ENCODE peak calls at places on chromosomes 11 and 22, in five cellular contexts. One of them, this sample, is unnamed. For H3K4me1 and H3K36me3, the result is how much of the 10 kb centered on the place peaks cover.

GRCh38 chr22:19174106-19175025 is 4.2 kb downstream of the SLC25A1 start:
- DNase-seq in CD4-positive, alpha-beta memory T cell: no peak
- DNase-seq in hepatocyte: peak
- DNase-seq in psoas muscle: peak
- DNase-seq in heart left ventricle: no peak
- DNase-seq in this sample: no peak

GRCh38 chr22:37457093-37457893 is 28.9 kb downstream of the MFNG start:
- DNase-seq in CD4-positive, alpha-beta memory T cell: peak
- DNase-seq in hepatocyte: peak
- DNase-seq in psoas muscle: peak
- DNase-seq in heart left ventricle: peak
- DNase-seq in this sample: peak

GRCh38 chr11:85718991-85719807 is 33.2 kb upstream of the CCDC89 start:
- DNase-seq in CD4-positive, alpha-beta memory T cell: no peak
- DNase-seq in hepatocyte: peak
- DNase-seq in psoas muscle: peak
- DNase-seq in heart left ventricle: peak
- DNase-seq in this sample: no peak

GRCh38 chr22:44460287-44461082 is 37.5 kb downstream of the RTL6 start:
- DNase-seq in CD4-positive, alpha-beta memory T cell: no peak
- DNase-seq in hepatocyte: no peak
- DNase-seq in psoas muscle: no peak
- DNase-seq in heart left ventricle: no peak
- DNase-seq in this sample: no peak

GRCh38 chr11:28842716-28843115 is 734.5 kb downstream of the METTL15 start:
- DNase-seq in CD4-positive, alpha-beta memory T cell: no peak
- DNase-seq in hepatocyte: no peak
- DNase-seq in psoas muscle: no peak
- DNase-seq in heart left ventricle: no peak
- DNase-seq in this sample: no peak

GRCh38 chr11:85132839-85133238 is 494.3 kb downstream of the DLG2 start:
- DNase-seq in CD4-positive, alpha-beta memory T cell: no peak
- DNase-seq in hepatocyte: peak
- DNase-seq in psoas muscle: no peak
- DNase-seq in heart left ventricle: no peak
- DNase-seq in this sample: no peak

GRCh38 chr22:41498322-41498721 is 29.4 kb downstream of the ACO2 start:
- DNase-seq in CD4-positive, alpha-beta memory T cell: no peak
- DNase-seq in hepatocyte: no peak
- DNase-seq in psoas muscle: no peak
- DNase-seq in heart left ventricle: no peak
- DNase-seq in this sample: no peak

GRCh38 chr11:61586792-61587430 is 6.0 kb upstream of the SYT7 start:
- DNase-seq in CD4-positive, alpha-beta memory T cell: no peak
- DNase-seq in hepatocyte: peak
- DNase-seq in psoas muscle: no peak
- DNase-seq in heart left ventricle: no peak
- DNase-seq in this sample: no peak

GRCh38 chr22:41216984-41217383 is 11.9 kb downstream of the L3MBTL2 start:
- DNase-seq in CD4-positive, alpha-beta memory T cell: no peak
- DNase-seq in hepatocyte: no peak
- DNase-seq in psoas muscle: no peak
- DNase-seq in heart left ventricle: no peak
- DNase-seq in this sample: no peak

GRCh38 chr11:67372232-67372992 is 986 bp downstream of the CLCF1 start:
- DNase-seq in CD4-positive, alpha-beta memory T cell: peak
- DNase-seq in hepatocyte: peak
- DNase-seq in psoas muscle: peak
- DNase-seq in heart left ventricle: no peak
- DNase-seq in this sample: no peak
- H3K4me1 ChIP-seq in CD4-positive, alpha-beta memory T cell: half or more
- H3K4me1 ChIP-seq in hepatocyte: half or more
- H3K4me1 ChIP-seq in psoas muscle: under half
- H3K4me1 ChIP-seq in heart left ventricle: under half
- H3K4me1 ChIP-seq in this sample: half or more

DNA sequence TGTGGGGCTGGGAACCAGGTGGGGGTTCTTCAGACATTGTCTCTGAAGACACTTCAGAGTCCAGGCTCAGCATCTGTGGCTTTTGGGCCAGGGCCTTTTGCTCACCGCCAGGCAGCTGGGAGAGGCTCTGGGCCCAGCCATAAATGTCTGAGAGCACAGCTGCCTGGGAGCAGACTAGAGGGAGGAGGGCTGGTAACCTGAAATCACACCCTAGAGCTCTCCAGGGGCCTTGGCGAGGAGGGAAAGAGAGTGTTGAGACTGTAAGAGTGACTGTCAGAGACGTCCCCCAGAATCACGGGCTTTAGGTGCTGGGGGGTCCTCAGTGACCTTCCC is 4.1 kb downstream of the TRABD start:
- DNase-seq in CD4-positive, alpha-beta memory T cell: no peak
- DNase-seq in hepatocyte: no peak
- DNase-seq in psoas muscle: no peak
- DNase-seq in heart left ventricle: no peak
- DNase-seq in this sample: no peak
- H3K4me3 ChIP-seq in CD4-positive, alpha-beta memory T cell: no peak
- H3K4me3 ChIP-seq in hepatocyte: no peak
- H3K4me3 ChIP-seq in psoas muscle: peak
- H3K4me3 ChIP-seq in heart left ventricle: peak
- H3K4me3 ChIP-seq in this sample: peak

DNA sequence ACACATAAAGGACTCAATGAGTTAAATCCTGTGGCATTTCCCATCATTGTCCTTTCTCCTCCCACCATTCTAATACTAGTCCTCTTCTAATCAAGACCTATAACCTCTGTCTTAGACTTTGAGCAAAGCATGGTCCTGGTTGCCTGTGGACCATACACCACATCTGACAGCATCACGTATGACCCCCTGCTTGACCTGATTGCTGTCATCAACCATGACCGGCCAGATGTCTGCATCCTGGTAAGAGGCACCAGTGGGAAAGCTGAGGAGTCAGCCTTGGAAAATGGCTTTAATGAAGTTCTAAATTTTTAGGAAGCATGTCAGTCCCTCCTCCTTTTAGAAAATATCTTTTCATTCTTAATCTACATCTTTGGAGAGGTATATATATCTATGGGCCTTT is 25.8 kb downstream of the POLA2 start:
- DNase-seq in CD4-positive, alpha-beta memory T cell: no peak
- DNase-seq in hepatocyte: no peak
- DNase-seq in psoas muscle: no peak
- DNase-seq in heart left ventricle: no peak
- DNase-seq in this sample: no peak
- H3K36me3 ChIP-seq in CD4-positive, alpha-beta memory T cell: under half
- H3K36me3 ChIP-seq in hepatocyte: under half
- H3K36me3 ChIP-seq in psoas muscle: under half
- H3K36me3 ChIP-seq in heart left ventricle: under half
- H3K36me3 ChIP-seq in this sample: under half

DNA sequence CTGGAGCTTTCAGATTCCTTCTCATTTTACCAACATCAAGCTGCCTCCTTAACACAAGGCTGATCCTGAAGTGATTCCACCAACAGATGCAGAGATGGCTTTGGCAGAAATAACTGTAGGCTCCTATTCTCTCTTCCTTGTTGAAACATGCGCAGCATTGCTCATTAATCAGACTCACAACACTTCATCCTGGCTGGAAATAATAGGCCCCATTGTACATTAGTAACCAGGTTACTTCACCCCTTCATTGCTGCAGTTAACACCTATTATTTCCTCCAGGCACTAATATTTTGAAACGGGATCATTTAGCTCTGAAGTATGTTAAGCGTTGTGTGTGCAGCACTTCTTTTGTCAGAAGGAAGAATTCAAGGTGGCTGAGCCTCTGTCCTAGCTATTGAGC is 88.9 kb downstream of the OPCML start:
- DNase-seq in CD4-positive, alpha-beta memory T cell: no peak
- DNase-seq in hepatocyte: no peak
- DNase-seq in psoas muscle: no peak
- DNase-seq in heart left ventricle: no peak
- DNase-seq in this sample: no peak
- H3K4me1 ChIP-seq in CD4-positive, alpha-beta memory T cell: under half
- H3K4me1 ChIP-seq in hepatocyte: under half
- H3K4me1 ChIP-seq in psoas muscle: under half
- H3K4me1 ChIP-seq in heart left ventricle: under half
- H3K4me1 ChIP-seq in this sample: under half

GRCh38 chr11:105033781-105034180 is 1.2 kb downstream of the CASP1 start:
- DNase-seq in CD4-positive, alpha-beta memory T cell: peak
- DNase-seq in hepatocyte: no peak
- DNase-seq in psoas muscle: no peak
- DNase-seq in heart left ventricle: no peak
- DNase-seq in this sample: no peak
- H3K4me3 ChIP-seq in CD4-positive, alpha-beta memory T cell: peak
- H3K4me3 ChIP-seq in hepatocyte: no peak
- H3K4me3 ChIP-seq in psoas muscle: peak
- H3K4me3 ChIP-seq in heart left ventricle: peak
- H3K4me3 ChIP-seq in this sample: peak

DNA sequence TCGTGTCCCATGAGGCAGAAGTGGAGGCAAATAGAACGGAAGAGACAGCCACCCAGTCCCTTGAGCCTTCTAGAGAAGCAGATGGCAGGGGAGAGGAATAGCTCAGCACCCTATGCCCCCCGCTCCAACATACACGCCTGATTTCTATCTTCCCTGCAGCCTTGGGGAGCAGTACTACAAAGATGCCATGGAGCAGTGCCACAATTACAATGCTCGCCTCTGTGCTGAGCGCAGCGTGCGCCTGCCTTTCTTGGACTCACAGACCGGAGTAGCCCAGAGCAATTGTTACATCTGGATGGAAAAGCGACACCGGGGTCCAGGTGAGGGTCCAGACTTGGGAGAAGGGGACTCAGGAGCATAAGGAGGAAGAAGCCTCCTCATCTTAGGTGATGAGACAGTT is 6.6 kb downstream of the DPF2 start:
- DNase-seq in CD4-positive, alpha-beta memory T cell: no peak
- DNase-seq in hepatocyte: no peak
- DNase-seq in psoas muscle: no peak
- DNase-seq in heart left ventricle: no peak
- DNase-seq in this sample: no peak
- H3K36me3 ChIP-seq in CD4-positive, alpha-beta memory T cell: half or more
- H3K36me3 ChIP-seq in hepatocyte: under half
- H3K36me3 ChIP-seq in psoas muscle: under half
- H3K36me3 ChIP-seq in heart left ventricle: under half
- H3K36me3 ChIP-seq in this sample: under half

GRCh38 chr11:112298535-112298934 is 37.9 kb upstream of the PLET1 start:
- DNase-seq in CD4-positive, alpha-beta memory T cell: no peak
- DNase-seq in hepatocyte: no peak
- DNase-seq in psoas muscle: peak
- DNase-seq in heart left ventricle: peak
- DNase-seq in this sample: no peak
- H3K4me1 ChIP-seq in CD4-positive, alpha-beta memory T cell: under half
- H3K4me1 ChIP-seq in hepatocyte: under half
- H3K4me1 ChIP-seq in psoas muscle: under half
- H3K4me1 ChIP-seq in heart left ventricle: under half
- H3K4me1 ChIP-seq in this sample: under half

GRCh38 chr11:43736502-43737193 is 56.1 kb downstream of the HSD17B12 start:
- DNase-seq in CD4-positive, alpha-beta memory T cell: no peak
- DNase-seq in hepatocyte: no peak
- DNase-seq in psoas muscle: no peak
- DNase-seq in heart left ventricle: no peak
- DNase-seq in this sample: no peak
- H3K4me3 ChIP-seq in CD4-positive, alpha-beta memory T cell: no peak
- H3K4me3 ChIP-seq in hepatocyte: no peak
- H3K4me3 ChIP-seq in psoas muscle: peak
- H3K4me3 ChIP-seq in heart left ventricle: peak
- H3K4me3 ChIP-seq in this sample: no peak

This sample was measured in CD8-positive, alpha-beta memory T cell.